ENCODE peak calls at places on chromosomes 3 and 15, in eight cellular contexts. D, V, H, M, E, I, Q and W are unnamed samples.

GRCh38 chr3:68090571-68090970 is 436.2 kb upstream of the SUCLG2 start:
- DNase-seq in D (no peak), I (no peak), H (no peak), V (no peak), E (no peak), Q (no peak), M (no peak), W (no peak)

GRCh38 chr3:151306168-151306810 is 10.3 kb downstream of the GPR87 start:
- DNase-seq in H (no peak), E (no peak), Q (no peak), I (no peak), M (no peak), D (no peak), V (no peak), W (no peak)

GRCh38 chr15:51699373-51699772 is 18.1 kb downstream of the SCG3 start:
- DNase-seq in I (no peak), D (no peak), H (no peak), Q (no peak), V (no peak), M (no peak), E (no peak), W (no peak)

GRCh38 chr15:47744496-47744895 is 27.2 kb downstream of the SEMA6D start:
- DNase-seq in M (no peak), I (no peak), V (no peak), H (no peak), D (no peak), E (peak), Q (no peak), W (no peak)

GRCh38 chr3:66825421-66825820 is 172.7 kb upstream of the KBTBD8 start:
- DNase-seq in E (no peak), I (no peak), D (no peak), Q (no peak), M (no peak), H (no peak), V (no peak), W (no peak)

GRCh38 chr15:80479191-80479590 is 75.0 kb downstream of the ARNT2 start:
- DNase-seq in E (no peak), D (no peak), Q (no peak), V (no peak), H (no peak), I (no peak), M (no peak), W (no peak)

GRCh38 chr15:58309993-58310928 is 121.5 kb upstream of the LIPC start:
- DNase-seq in E (no peak), V (no peak), D (no peak), H (no peak), Q (no peak), I (no peak), M (no peak), W (no peak)

GRCh38 chr3:69178838-69179739 is 56.7 kb upstream of the LMOD3 start:
- DNase-seq in V (no peak), Q (peak), I (no peak), D (no peak), M (peak), E (peak), H (no peak), W (no peak)

GRCh38 chr3:29203846-29204245 is 77.0 kb upstream of the RBMS3 start:
- DNase-seq in Q (peak), V (no peak), M (no peak), E (no peak), I (no peak), H (no peak), D (no peak), W (no peak)

GRCh38 chr15:39598186-39598850 is 17.4 kb downstream of the THBS1 start:
- DNase-seq in E (no peak), M (no peak), V (no peak), H (no peak), I (no peak), D (no peak), Q (no peak), W (no peak)

GRCh38 chr15:66312144-66312543 is 18.8 kb downstream of the DIS3L start:
- DNase-seq in M (no peak), D (no peak), Q (no peak), H (no peak), V (no peak), I (no peak), E (no peak), W (no peak)

GRCh38 chr15:75198560-75199346 is 2.9 kb upstream of the C15orf39 start:
- DNase-seq in H (peak), I (peak), E (no peak), Q (peak), D (no peak), M (peak), V (no peak), W (no peak)

GRCh38 chr15:100259266-100259665 is 82.5 kb downstream of the ADAMTS17 start:
- DNase-seq in M (no peak), D (no peak), V (peak), I (no peak), E (no peak), H (no peak), Q (no peak), W (no peak)

GRCh38 chr3:171354706-171355582 is 105.3 kb downstream of the TNIK start:
- DNase-seq in I (no peak), V (no peak), E (no peak), D (no peak), H (peak), Q (peak), M (no peak), W (no peak)

GRCh38 chr3:125431912-125432587 is 56.9 kb upstream of the ZNF148 start:
- DNase-seq in E (no peak), I (no peak), M (no peak), H (no peak), V (no peak), Q (peak), D (no peak), W (no peak)

GRCh38 chr3:20141841-20142240 is 44.2 kb downstream of the SGO1 start:
- DNase-seq in D (peak), V (no peak), M (no peak), I (no peak), H (no peak), Q (peak), E (no peak), W (peak)

GRCh38 chr3:94303266-94303665 is 240.4 kb downstream of the NSUN3 start:
- DNase-seq in Q (no peak), D (no peak), I (no peak), M (no peak), H (no peak), E (no peak), V (no peak), W (no peak)

GRCh38 chr3:116951610-116952009 is 242.0 kb downstream of the TUSC7 start:
- DNase-seq in D (no peak), I (no peak), E (no peak), V (no peak), Q (peak), H (no peak), M (no peak), W (no peak)

GRCh38 chr3:14849831-14850230 is 31.1 kb downstream of the FGD5 start:
- DNase-seq in D (no peak), E (no peak), H (no peak), M (no peak), V (no peak), I (no peak), Q (no peak), W (no peak)

GRCh38 chr3:127535106-127535785 is 55.3 kb downstream of the TPRA1 start:
- DNase-seq in Q (no peak), V (no peak), E (no peak), M (no peak), D (no peak), H (no peak), I (no peak), W (no peak)

GRCh38 chr15:83613716-83614115 is 40.2 kb upstream of the ADAMTSL3 start:
- DNase-seq in I (no peak), Q (peak), M (no peak), D (no peak), V (no peak), H (no peak), E (no peak), W (no peak)

GRCh38 chr3:22263042-22263441 is 512.0 kb upstream of the ZNF385D start:
- DNase-seq in V (no peak), M (no peak), D (no peak), H (peak), Q (peak), I (no peak), E (no peak), W (no peak)

GRCh38 chr3:155078959-155079794 is 942 bp upstream of the MME start:
- DNase-seq in Q (no peak), V (no peak), M (no peak), H (peak), D (peak), E (no peak), I (peak), W (no peak)

GRCh38 chr3:1227111-1227510 is 134.3 kb downstream of the CNTN6 start:
- DNase-seq in I (no peak), D (no peak), V (no peak), H (no peak), M (no peak), Q (no peak), E (no peak), W (no peak)

DNA sequence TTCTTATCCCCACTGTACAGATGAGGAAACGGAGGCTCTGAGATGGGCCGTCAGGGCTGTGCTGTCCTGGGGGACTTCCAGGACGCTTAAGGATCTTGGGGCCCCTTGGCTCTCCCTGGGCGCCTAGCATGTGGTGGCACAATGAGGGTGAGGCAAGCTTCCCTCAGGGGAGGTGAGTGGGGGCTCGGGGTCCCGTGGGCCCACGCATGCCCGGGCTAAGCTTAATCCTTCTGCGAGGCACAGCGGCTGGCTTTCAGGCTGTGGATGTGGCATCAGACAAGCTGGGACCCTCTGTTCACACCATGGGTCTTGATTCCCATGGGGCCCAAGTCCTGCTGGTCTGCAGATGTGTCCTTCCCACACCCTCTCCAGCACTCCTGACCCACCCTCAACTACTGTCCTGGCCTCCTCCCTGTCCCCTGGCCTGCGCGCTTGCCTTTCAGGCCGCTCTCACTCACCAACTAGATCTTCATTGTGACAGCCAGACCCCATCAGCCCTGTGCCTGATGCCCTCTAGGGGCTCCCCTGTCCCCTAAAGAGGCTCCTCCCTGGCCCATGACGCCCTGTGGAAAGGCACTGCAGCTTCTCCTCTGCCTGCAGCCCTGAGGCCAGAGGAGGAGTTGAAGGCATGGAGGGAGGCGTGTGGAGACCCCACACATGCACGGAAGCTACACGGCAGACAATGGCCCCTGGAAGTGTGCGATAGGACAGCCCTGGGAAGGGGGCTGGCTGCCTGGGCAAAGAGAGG is 11.3 kb downstream of the DUSP7 start:
- DNase-seq in I (no peak), D (peak), V (no peak), E (no peak), H (no peak), Q (no peak), M (no peak), W (no peak)
- TF ChIP-seq CTCF in I (no peak), D (no peak), V (peak), E (no peak), H (no peak), Q (no peak), M (no peak), W (no peak)

GRCh38 chr15:98933376-98933775 is 74.2 kb downstream of the PGPEP1L start:
- DNase-seq in I (no peak), M (no peak), D (no peak), V (no peak), Q (no peak), E (peak), H (no peak), W (no peak)
- TF ChIP-seq CTCF in I (no peak), M (no peak), D (no peak), V (no peak), Q (no peak), E (no peak), H (no peak), W (no peak)

DNA sequence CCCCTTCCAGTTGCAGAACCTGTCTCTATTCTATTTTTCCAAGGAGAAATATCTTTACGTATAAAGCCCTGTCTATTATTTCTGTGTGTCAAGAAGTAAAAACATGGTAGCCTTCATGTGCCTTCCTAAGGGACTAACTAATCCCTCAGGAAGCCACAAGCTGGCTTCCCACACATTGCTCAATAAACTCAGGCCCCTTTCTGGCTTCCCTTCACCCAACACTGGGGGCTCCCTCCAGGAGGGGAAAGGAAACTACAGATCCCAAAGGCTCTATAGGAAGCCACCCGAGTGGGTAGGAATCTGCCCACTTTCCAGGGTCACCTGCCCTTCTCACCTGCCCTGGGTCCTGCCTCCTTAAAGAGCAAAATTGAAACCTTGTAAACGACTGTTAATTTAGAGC is 4.6 kb downstream of the TLE3 start:
- DNase-seq in I (no peak), Q (no peak), D (no peak), H (no peak), M (no peak), E (no peak), V (no peak), W (no peak)
- TF ChIP-seq CTCF in I (no peak), Q (no peak), D (no peak), H (no peak), M (no peak), E (no peak), V (peak), W (no peak)

GRCh38 chr3:70359711-70360110 is 47.3 kb upstream of the MDFIC2 start:
- DNase-seq in I (no peak), M (no peak), Q (no peak), D (no peak), H (no peak), E (no peak), V (no peak), W (no peak)

GRCh38 chr3:70360985-70361384 is 48.5 kb upstream of the MDFIC2 start:
- DNase-seq in E (no peak), I (peak), V (no peak), Q (peak), H (no peak), D (no peak), M (peak), W (no peak)

DNA sequence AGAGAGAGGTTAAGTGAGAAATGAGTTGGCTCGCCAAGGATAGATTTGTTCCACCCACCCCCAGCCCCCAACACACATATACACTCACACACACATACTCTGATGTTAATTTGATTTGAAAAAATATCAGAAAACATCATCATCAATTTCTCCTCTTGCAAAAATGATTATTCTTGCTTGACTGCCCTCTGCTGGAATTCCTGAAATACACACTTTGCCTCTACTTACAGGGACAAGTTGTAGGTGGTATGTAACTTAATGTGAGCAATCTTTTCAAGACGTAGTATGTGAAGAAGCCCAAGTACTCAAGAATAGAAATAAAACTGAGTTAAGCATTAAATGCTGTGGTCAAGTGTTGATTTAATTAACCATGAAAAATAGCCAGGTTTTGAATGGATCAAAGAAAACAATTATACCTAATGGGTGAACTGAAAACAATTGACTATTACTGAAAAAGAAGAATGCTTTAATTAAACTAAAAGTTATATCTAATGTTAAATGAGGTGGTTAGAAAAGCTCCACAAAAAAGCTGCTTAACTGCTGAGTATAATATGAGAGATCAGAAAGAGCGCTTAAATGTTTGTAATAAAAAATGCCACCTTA is 46.6 kb upstream of the MDFIC2 start:
- DNase-seq in Q (peak), D (no peak), I (no peak), M (peak), E (no peak), V (no peak), H (peak), W (no peak)
- TF ChIP-seq CTCF in Q (peak), D (peak), I (peak), M (peak), E (no peak), V (peak), H (peak), W (peak)

DNA sequence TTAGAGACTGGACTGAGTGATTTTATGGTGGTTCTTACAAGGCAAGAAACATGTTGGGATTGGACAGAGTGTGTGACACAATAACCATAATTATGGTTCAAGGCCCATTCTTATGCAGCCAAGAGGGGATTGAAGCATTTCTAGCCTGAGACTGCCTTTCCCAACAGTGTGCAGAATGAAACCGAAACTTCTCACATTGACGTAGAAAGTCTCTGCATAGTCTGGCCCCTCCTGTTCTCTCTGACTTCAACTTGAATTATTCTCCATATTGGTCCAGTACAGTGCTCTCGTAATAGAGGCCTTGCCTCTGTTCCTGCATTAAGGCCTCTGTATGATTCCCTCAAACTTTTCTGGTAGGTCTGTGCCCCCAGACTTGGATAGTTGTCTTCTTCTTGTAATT is 138.3 kb downstream of the DIPK2A start:
- DNase-seq in I (no peak), Q (no peak), D (no peak), H (no peak), V (no peak), E (no peak), M (no peak), W (no peak)
- TF ChIP-seq CTCF in I (no peak), Q (no peak), D (no peak), H (no peak), V (no peak), E (no peak), M (no peak), W (no peak)

GRCh38 chr3:12371525-12372140 is 82.8 kb downstream of the PPARG start:
- DNase-seq in I (no peak), Q (peak), H (no peak), V (no peak), E (no peak), D (no peak), M (no peak), W (no peak)

GRCh38 chr3:12369598-12369997 is 80.7 kb downstream of the PPARG start:
- DNase-seq in V (no peak), D (no peak), M (no peak), Q (no peak), I (no peak), H (no peak), E (no peak), W (no peak)

GRCh38 chr3:12375572-12375971 is 86.7 kb downstream of the PPARG start:
- DNase-seq in D (no peak), V (no peak), I (no peak), Q (no peak), H (no peak), E (no peak), M (no peak), W (no peak)

GRCh38 chr3:12370758-12371157 is 81.9 kb downstream of the PPARG start:
- DNase-seq in V (no peak), D (no peak), I (no peak), Q (peak), M (peak), H (peak), E (no peak), W (no peak)

DNA sequence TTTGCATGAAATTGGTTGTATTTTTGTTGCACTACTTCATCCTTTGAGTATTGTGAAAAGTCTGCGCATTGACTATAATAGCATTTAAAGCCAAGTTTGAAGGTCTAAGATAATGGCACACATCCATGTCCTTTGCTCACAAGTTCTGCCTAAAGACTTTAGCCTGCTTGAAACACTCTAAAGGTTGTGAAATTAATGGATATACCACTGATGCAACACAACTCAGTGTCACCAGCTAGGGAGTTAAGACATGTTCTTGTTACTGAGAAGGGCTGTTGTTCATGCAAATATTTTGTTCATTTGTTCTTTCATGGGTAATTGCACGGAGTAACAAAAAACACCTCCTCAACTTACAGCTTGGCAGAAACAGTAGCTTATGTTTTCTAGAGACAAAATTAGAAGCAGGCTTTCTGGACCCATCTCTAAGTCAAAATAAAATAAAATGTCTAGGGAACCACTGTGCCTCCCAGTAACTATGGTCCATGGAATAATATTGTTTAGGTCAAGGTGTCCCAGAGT is 84.0 kb downstream of the PPARG start:
- DNase-seq in H (no peak), V (no peak), I (no peak), E (no peak), D (no peak), M (no peak), Q (no peak), W (no peak)
- TF ChIP-seq CTCF in H (no peak), V (no peak), I (no peak), E (no peak), D (no peak), M (no peak), Q (no peak), W (no peak)